ENCODE peak calls at places on chromosomes 3 and 15, in nine cellular contexts. N is sigmoid colon, L is uterus, F is body of pancreas, R is tibial nerve, M is kidney, X is ascending aorta, U is suprapubic skin, W is GM23338. K is an unnamed sample. For H3K4me1 and H3K36me3, the result is how much of the 10 kb centered on the place peaks cover.

GRCh38 chr15:60605879-60606304 is 127.0 kb upstream of the ICE2 start:
- DNase-seq in M (no peak), U (no peak), R (no peak), L (no peak), F (peak), W (no peak), N (no peak), X (no peak), K (no peak)

GRCh38 chr3:159775372-159775961 is 213.2 kb upstream of the IL12A start:
- DNase-seq in L (peak), F (no peak), X (peak), N (peak), U (no peak), R (no peak), W (peak), M (peak), K (no peak)

GRCh38 chr3:43770426-43771103 is 79.8 kb downstream of the ABHD5 start:
- DNase-seq in W (no peak), L (peak), N (peak), U (peak), R (peak), X (peak), F (peak), M (peak), K (peak)

GRCh38 chr3:107992976-107993684 is 97.7 kb downstream of the CD47 start:
- DNase-seq in X (no peak), W (no peak), U (no peak), L (no peak), R (no peak), M (peak), F (no peak), N (no peak), K (no peak)

GRCh38 chr3:194526164-194526563 is 39.4 kb upstream of the ATP13A3 start:
- DNase-seq in F (no peak), U (no peak), N (no peak), M (no peak), L (no peak), X (no peak), W (no peak), R (no peak), K (no peak)

GRCh38 chr3:30810617-30811016 is 83.8 kb downstream of the GADL1 start:
- DNase-seq in X (peak), L (peak), F (no peak), R (no peak), N (no peak), M (peak), W (peak), U (no peak), K (no peak)

GRCh38 chr15:63939531-63940130 is 105.9 kb upstream of the HERC1 start:
- DNase-seq in M (no peak), L (peak), F (peak), U (no peak), X (peak), N (peak), W (no peak), R (no peak), K (no peak)

GRCh38 chr3:38724392-38724736 is 74.9 kb upstream of the SCN5A start:
- DNase-seq in W (no peak), U (no peak), L (no peak), N (no peak), X (no peak), M (no peak), F (no peak), R (no peak), K (no peak)

GRCh38 chr3:9037113-9037715 is 73.9 kb upstream of the RAD18 start:
- DNase-seq in M (no peak), R (peak), N (peak), X (no peak), F (peak), L (peak), W (no peak), U (no peak), K (no peak)

GRCh38 chr15:35540885-35541284 is 5.1 kb downstream of the DPH6 start:
- DNase-seq in L (no peak), R (no peak), N (no peak), F (no peak), W (no peak), U (no peak), M (no peak), X (no peak), K (no peak)

GRCh38 chr3:177802151-177802900 is 605.0 kb upstream of the TBL1XR1 start:
- DNase-seq in X (no peak), U (no peak), W (no peak), M (no peak), N (no peak), L (no peak), R (no peak), F (no peak), K (no peak)

GRCh38 chr3:189298469-189299375 is 127.0 kb downstream of the TPRG1 start:
- DNase-seq in X (no peak), M (no peak), F (no peak), W (no peak), N (no peak), U (no peak), R (no peak), L (no peak), K (no peak)

GRCh38 chr3:149657796-149658443 is at the start of gene WWTR1:
- DNase-seq in R (peak), F (peak), L (peak), W (peak), M (peak), X (peak), N (peak), U (peak), K (peak)

GRCh38 chr15:34987182-34987488 is 952 bp downstream of the ZNF770 start:
- DNase-seq in W (no peak), U (no peak), R (no peak), M (no peak), X (no peak), F (no peak), N (no peak), L (no peak), K (no peak)

GRCh38 chr3:10500717-10501663 is 4.4 kb downstream of the ATP2B2 start:
- DNase-seq in N (no peak), U (no peak), F (no peak), W (no peak), M (peak), X (no peak), R (no peak), L (no peak), K (no peak)

GRCh38 chr3:53044371-53045106 is 1.3 kb downstream of the SFMBT1 start:
- DNase-seq in L (peak), N (peak), W (peak), X (no peak), M (peak), U (no peak), F (peak), R (no peak), K (no peak)

GRCh38 chr3:141530133-141530768 is 43.4 kb downstream of the RASA2 start:
- DNase-seq in U (no peak), W (no peak), L (no peak), R (no peak), M (no peak), X (no peak), N (no peak), F (no peak), K (no peak)

GRCh38 chr15:32649336-32649735 is 7.8 kb downstream of the SCG5 start:
- DNase-seq in R (no peak), X (no peak), U (no peak), M (no peak), F (no peak), L (no peak), N (no peak), W (peak), K (no peak)

GRCh38 chr15:38127306-38127731 is 125.3 kb upstream of the SPRED1 start:
- DNase-seq in N (no peak), L (no peak), X (no peak), W (no peak), M (no peak), F (no peak), U (no peak), R (no peak), K (peak)

GRCh38 chr3:120300971-120301370 is 15.9 kb upstream of the GPR156 start:
- DNase-seq in M (no peak), L (no peak), N (no peak), X (no peak), F (no peak), R (no peak), W (no peak), U (no peak), K (no peak)

GRCh38 chr3:112973325-112974177 is 1.4 kb downstream of the CD200R1 start:
- DNase-seq in X (no peak), M (no peak), N (no peak), W (no peak), L (no peak), F (no peak), R (no peak), U (no peak), K (no peak)

GRCh38 chr3:110684436-110684835 is 387.2 kb upstream of the NECTIN3 start:
- DNase-seq in N (no peak), M (no peak), L (no peak), U (no peak), X (no peak), W (no peak), F (no peak), R (no peak), K (no peak)

GRCh38 chr15:56732135-56732880 is 1.0 kb downstream of the ZNF280D start:
- DNase-seq in U (no peak), X (no peak), N (no peak), R (no peak), L (no peak), F (no peak), M (no peak), W (peak), K (no peak)

GRCh38 chr15:45377630-45378148 is 655 bp downstream of the GATM start:
- DNase-seq in W (peak), L (peak), M (peak), F (peak), N (peak), U (peak), R (no peak), X (peak), K (peak)

GRCh38 chr3:59784164-59784563 is 734.3 kb upstream of the CFAP20DC start:
- DNase-seq in F (no peak), L (no peak), U (no peak), R (no peak), M (no peak), X (no peak), N (no peak), W (peak), K (no peak)

GRCh38 chr3:36957862-36958686 is 13.2 kb upstream of the TRANK1 start:
- DNase-seq in M (no peak), W (no peak), X (no peak), L (no peak), N (no peak), R (no peak), F (no peak), U (no peak), K (no peak)

GRCh38 chr15:92393994-92394326 is 279 bp downstream of the ST8SIA2 start:
- DNase-seq in M (no peak), N (no peak), L (no peak), W (peak), U (no peak), X (no peak), R (no peak), F (no peak), K (no peak)

GRCh38 chr15:69118089-69118488 is 42.3 kb upstream of the GLCE start:
- DNase-seq in W (no peak), X (no peak), M (no peak), F (no peak), U (no peak), L (no peak), R (no peak), N (no peak), K (no peak)

GRCh38 chr15:92949604-92950249 is 49.6 kb downstream of the CHD2 start:
- DNase-seq in W (peak), X (no peak), U (no peak), R (no peak), M (no peak), L (no peak), N (no peak), F (no peak), K (no peak)

GRCh38 chr3:196108075-196108743 is 26.3 kb upstream of the TFRC start:
- DNase-seq in U (no peak), M (no peak), N (no peak), R (no peak), F (no peak), X (no peak), W (peak), L (no peak), K (peak)

GRCh38 chr15:76310470-76311070 is 699 bp downstream of the ETFA start:
- DNase-seq in L (peak), F (no peak), N (no peak), X (no peak), W (no peak), U (no peak), M (no peak), R (no peak), K (no peak)

GRCh38 chr15:68298336-68298735 is 20.8 kb downstream of the FEM1B start:
- DNase-seq in U (no peak), W (no peak), N (no peak), F (no peak), L (no peak), X (peak), R (no peak), M (no peak), K (no peak)

GRCh38 chr3:43260412-43260811 is 25.9 kb upstream of the SNRK start:
- DNase-seq in R (no peak), N (no peak), L (no peak), U (no peak), M (no peak), W (no peak), F (no peak), X (no peak), K (no peak)

GRCh38 chr3:44111482-44111881 is 130.2 kb upstream of the TOPAZ1 start:
- DNase-seq in X (no peak), U (no peak), F (no peak), L (no peak), W (no peak), N (no peak), R (no peak), M (no peak), K (no peak)

GRCh38 chr3:27623085-27623753 is 98.9 kb downstream of the EOMES start:
- DNase-seq in X (peak), R (no peak), W (no peak), N (no peak), F (no peak), M (no peak), U (no peak), L (peak), K (no peak)

GRCh38 chr15:98649621-98649995 is 1.3 kb downstream of the IGF1R start:
- DNase-seq in N (peak), M (peak), L (peak), W (no peak), R (no peak), F (peak), U (no peak), X (peak), K (peak)

GRCh38 chr3:167728631-167729335 is 5.9 kb downstream of the PDCD10 start:
- DNase-seq in R (no peak), L (no peak), W (no peak), M (no peak), U (no peak), N (no peak), F (no peak), X (no peak), K (no peak)

GRCh38 chr3:61417352-61417751 is 144.0 kb upstream of the PTPRG start:
- DNase-seq in U (no peak), N (no peak), F (no peak), R (no peak), X (no peak), M (no peak), W (no peak), L (no peak), K (no peak)

GRCh38 chr3:165259518-165260193 is 63.5 kb upstream of the SLITRK3 start:
- DNase-seq in L (no peak), W (no peak), X (no peak), R (no peak), U (no peak), F (peak), N (no peak), M (no peak), K (no peak)

GRCh38 chr15:66580643-66581042 is 14.8 kb upstream of the LCTL start:
- DNase-seq in L (no peak), M (no peak), N (no peak), U (no peak), F (no peak), R (peak), X (peak), W (no peak), K (no peak)

GRCh38 chr3:191333481-191333880 is 3.2 kb upstream of the UTS2B start:
- DNase-seq in F (no peak), X (no peak), U (no peak), R (no peak), W (no peak), M (no peak), N (no peak), L (no peak), K (no peak)
- H3K4me1 ChIP-seq in F (under half), X (under half), U (under half), R (under half), W (under half), M (under half), N (under half), L (under half), K (under half)

GRCh38 chr3:119034256-119035013 is at the start of gene IGSF11:
- DNase-seq in U (peak), L (peak), R (peak), F (peak), M (peak), W (peak), X (no peak), N (peak), K (peak)

GRCh38 chr3:119033393-119034255 is 1.0 kb downstream of the IGSF11 start:
- DNase-seq in F (no peak), N (no peak), X (no peak), W (no peak), U (no peak), L (no peak), M (no peak), R (no peak), K (no peak)

DNA sequence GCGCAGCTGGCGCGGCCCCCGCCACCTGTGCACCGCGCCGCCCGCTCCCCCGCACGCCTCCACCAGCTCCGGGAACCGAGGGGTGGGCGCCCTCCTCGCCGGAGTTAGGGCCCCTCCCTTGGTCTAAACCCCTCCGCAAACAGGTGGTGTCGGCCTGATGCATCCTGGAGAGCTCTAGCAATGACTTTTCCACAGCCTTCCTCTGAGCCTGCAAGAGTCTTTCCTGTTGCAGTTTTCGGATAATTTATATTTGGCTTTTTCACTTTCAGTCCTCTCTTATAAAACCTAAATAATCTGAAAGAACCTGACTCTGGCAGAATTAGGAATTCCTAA is 334 bp upstream of the IGSF11 start:
- DNase-seq in W (peak), M (no peak), N (no peak), R (no peak), U (no peak), L (no peak), X (no peak), F (no peak), K (no peak)
- H3K4me3 ChIP-seq in W (peak), M (peak), N (peak), R (peak), U (peak), L (peak), X (peak), F (peak), K (no peak)

GRCh38 chr3:47002490-47003410 is 23.3 kb downstream of the NBEAL2 start:
- DNase-seq in U (no peak), F (peak), R (no peak), X (no peak), L (peak), N (peak), W (peak), M (peak), K (no peak)

GRCh38 chr3:47000922-47001730 is 21.7 kb downstream of the NBEAL2 start:
- DNase-seq in F (no peak), N (no peak), L (no peak), U (no peak), M (peak), R (no peak), W (no peak), X (no peak), K (no peak)

GRCh38 chr3:47003461-47004368 is 24.2 kb downstream of the NBEAL2 start:
- DNase-seq in X (no peak), W (no peak), R (no peak), M (peak), F (peak), N (peak), L (peak), U (peak), K (no peak)

GRCh38 chr3:47000198-47000815 is 20.8 kb downstream of the NBEAL2 start:
- DNase-seq in M (peak), L (no peak), R (no peak), U (no peak), N (no peak), F (no peak), X (no peak), W (no peak), K (no peak)

DNA sequence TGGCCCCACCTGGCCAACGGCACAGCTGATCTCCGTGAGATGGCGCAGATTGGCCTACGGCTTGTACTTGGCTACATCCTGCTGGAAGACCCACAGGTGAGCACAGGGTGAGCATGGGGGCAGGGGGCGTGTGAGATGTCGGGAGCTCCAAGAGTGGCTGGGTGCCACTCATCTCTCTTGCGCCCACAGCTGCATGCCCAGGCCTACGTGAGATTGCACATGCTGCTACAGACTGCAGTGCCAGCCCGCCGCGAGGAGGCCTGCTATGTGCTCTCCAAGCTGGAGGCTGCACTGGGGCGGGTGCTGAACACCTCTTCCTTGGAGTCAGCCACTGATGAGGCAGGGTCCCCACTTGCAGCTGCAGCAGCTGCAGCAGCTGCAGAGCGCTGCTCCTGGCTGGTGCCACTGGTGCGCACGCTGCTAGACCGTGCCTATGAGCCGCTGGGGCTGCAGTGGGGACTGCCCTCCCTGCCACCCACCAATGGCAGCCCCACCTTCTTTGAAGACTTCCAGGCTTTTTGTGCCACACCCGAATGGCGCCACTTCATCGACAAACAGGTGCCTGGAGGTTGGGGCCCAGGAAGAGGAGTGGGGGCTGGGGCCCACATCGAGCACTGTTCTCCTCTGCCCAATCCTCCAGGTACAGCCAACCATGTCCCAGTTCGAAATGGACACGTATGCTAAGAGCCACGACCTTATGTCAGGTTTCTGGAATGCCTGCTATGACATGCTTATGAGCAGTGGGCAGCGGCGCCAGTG is 22.4 kb downstream of the NBEAL2 start:
- DNase-seq in M (peak), X (no peak), F (no peak), R (no peak), U (no peak), W (no peak), L (no peak), N (peak), K (no peak)
- H3K36me3 ChIP-seq in M (under half), X (under half), F (under half), R (half or more), U (half or more), W (under half), L (under half), N (under half), K (under half)

DNA sequence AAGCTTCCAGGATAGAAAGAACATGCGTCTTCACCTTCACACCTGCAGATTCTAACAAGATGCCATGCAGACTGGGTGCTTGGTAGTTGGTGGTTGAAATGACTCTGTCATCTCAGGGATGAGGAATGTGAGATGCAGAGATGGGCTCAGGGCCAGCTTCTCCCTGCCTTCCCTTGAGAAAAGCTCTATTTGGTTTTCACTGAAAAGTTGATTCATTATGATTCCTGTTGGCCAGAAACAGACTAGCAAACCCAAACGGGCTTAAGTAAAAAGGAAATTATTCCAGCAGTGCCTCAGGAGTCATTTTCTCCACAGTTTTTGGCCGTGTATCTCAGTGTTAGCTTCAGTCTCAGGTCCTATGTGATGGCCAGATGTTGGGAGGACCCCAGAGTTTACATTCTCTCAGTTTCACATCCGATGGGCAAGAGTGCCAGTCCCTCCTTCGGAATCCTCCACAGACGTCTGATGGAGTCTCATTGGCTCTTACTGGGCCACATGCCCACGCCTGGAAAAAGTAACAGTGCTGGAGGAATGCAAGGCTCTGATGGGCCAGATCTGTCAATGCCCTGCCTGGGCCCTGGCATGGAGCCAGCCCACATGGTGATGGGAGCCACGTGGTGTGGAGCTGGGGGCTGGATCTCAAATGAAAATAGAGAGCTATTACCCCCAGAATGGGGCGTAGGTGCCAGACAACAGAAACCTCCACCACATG is 22.3 kb upstream of the SACM1L start:
- DNase-seq in W (no peak), F (no peak), R (no peak), X (peak), L (no peak), M (no peak), U (no peak), N (no peak), K (no peak)
- H3K4me1 ChIP-seq in W (under half), F (under half), R (under half), X (under half), L (under half), M (under half), U (under half), N (under half), K (under half)

K was measured in mucosa of descending colon.